ENCODE peak calls at places on chromosome 7, in eight cellular contexts. T, I, K, Z, L, D, R and P are unnamed samples.

GRCh38 chr7:101453617-101454016 is 90.9 kb downstream of the COL26A1 start:
- DNase-seq in D (no peak), I (no peak), T (no peak), K (no peak), R (no peak), L (no peak), Z (no peak), P (no peak)

GRCh38 chr7:105003875-105004510 is 10.0 kb upstream of the KMT2E start:
- DNase-seq in D (no peak), L (no peak), I (no peak), K (no peak), R (no peak), T (no peak), Z (no peak), P (no peak)

GRCh38 chr7:114931656-114932011 is 9.7 kb downstream of the MDFIC start:
- DNase-seq in L (no peak), T (no peak), R (no peak), K (no peak), I (no peak), D (no peak), Z (no peak), P (no peak)

GRCh38 chr7:78970440-78970916 is 483.0 kb downstream of the MAGI2 start:
- DNase-seq in T (no peak), Z (no peak), K (no peak), L (no peak), R (peak), I (no peak), D (no peak), P (no peak)

GRCh38 chr7:157676456-157677255 is 339.9 kb downstream of the DNAJB6 start:
- DNase-seq in R (no peak), L (no peak), D (no peak), K (no peak), Z (no peak), I (no peak), T (no peak), P (no peak)

GRCh38 chr7:80135306-80136104 is 874 bp downstream of the GNAI1 start:
- DNase-seq in Z (peak), I (peak), D (peak), R (peak), L (no peak), K (no peak), T (peak), P (no peak)

GRCh38 chr7:80210400-80210799 is 75.8 kb downstream of the GNAI1 start:
- DNase-seq in T (peak), L (no peak), D (no peak), K (no peak), R (no peak), Z (no peak), I (no peak), P (no peak)

GRCh38 chr7:33410266-33410665 is 280.9 kb downstream of the BBS9 start:
- DNase-seq in T (no peak), I (no peak), Z (no peak), R (no peak), K (no peak), L (no peak), D (peak), P (no peak)

GRCh38 chr7:47648301-47648900 is 66.5 kb upstream of the TNS3 start:
- DNase-seq in I (no peak), Z (no peak), T (no peak), R (no peak), K (no peak), L (no peak), D (no peak), P (no peak)

GRCh38 chr7:152072451-152072850 is 47.0 kb downstream of the GALNT11 start:
- DNase-seq in L (no peak), D (peak), T (no peak), K (no peak), Z (no peak), R (no peak), I (no peak), P (no peak)

GRCh38 chr7:107338080-107338479 is 131.8 kb upstream of the GPR22 start:
- DNase-seq in K (no peak), L (no peak), I (no peak), T (no peak), D (no peak), Z (no peak), R (no peak), P (no peak)

GRCh38 chr7:105880571-105881330 is 4.4 kb upstream of the ATXN7L1 start:
- DNase-seq in T (no peak), R (no peak), Z (no peak), K (no peak), D (no peak), I (no peak), L (no peak), P (no peak)

GRCh38 chr7:137975768-137976167 is 26.1 kb downstream of the CREB3L2 start:
- DNase-seq in R (peak), T (no peak), D (no peak), Z (no peak), I (no peak), L (no peak), K (no peak), P (no peak)

GRCh38 chr7:97439637-97440214 is 292.2 kb upstream of the TAC1 start:
- DNase-seq in I (no peak), R (peak), K (no peak), Z (no peak), T (no peak), L (no peak), D (no peak), P (no peak)

GRCh38 chr7:141702047-141702567 is at the start of gene DENND11:
- DNase-seq in D (peak), L (no peak), R (peak), Z (peak), T (peak), K (peak), I (peak), P (no peak)

GRCh38 chr7:81402227-81402626 is 367.6 kb downstream of the HGF start:
- DNase-seq in D (no peak), I (no peak), L (no peak), K (no peak), T (no peak), Z (no peak), R (no peak), P (no peak)

GRCh38 chr7:99563650-99564049 is 5.2 kb downstream of the ZNF655 start:
- DNase-seq in R (no peak), Z (peak), K (no peak), L (no peak), T (peak), I (no peak), D (no peak), P (no peak)

GRCh38 chr7:5510426-5511045 is 86.9 kb upstream of the TNRC18 start:
- DNase-seq in D (no peak), R (no peak), T (no peak), L (no peak), K (no peak), I (no peak), Z (no peak), P (no peak)

GRCh38 chr7:130831817-130832481 is 97.9 kb upstream of the KLF14 start:
- DNase-seq in R (peak), K (no peak), T (peak), L (no peak), D (no peak), I (no peak), Z (no peak), P (no peak)

GRCh38 chr7:43850348-43851116 is 18.8 kb downstream of the MRPS24 start:
- DNase-seq in K (no peak), Z (no peak), T (no peak), I (no peak), R (no peak), L (no peak), D (peak), P (no peak)

GRCh38 chr7:149109969-149110368 is 16.2 kb downstream of the ZNF425 start:
- DNase-seq in T (no peak), K (no peak), I (no peak), D (no peak), L (no peak), Z (no peak), R (no peak), P (no peak)

GRCh38 chr7:41573017-41573416 is 129.9 kb downstream of the INHBA start:
- DNase-seq in T (peak), K (no peak), Z (peak), L (no peak), I (no peak), R (no peak), D (peak), P (no peak)

GRCh38 chr7:3551536-3551935 is 250.5 kb downstream of the SDK1 start:
- DNase-seq in K (no peak), I (no peak), T (no peak), L (no peak), Z (no peak), D (no peak), R (no peak), P (no peak)

GRCh38 chr7:99125505-99125865 is 18.4 kb downstream of the SMURF1 start:
- DNase-seq in K (no peak), L (no peak), D (no peak), I (no peak), R (no peak), T (no peak), Z (no peak), P (no peak)

GRCh38 chr7:105636982-105637381 is 55.7 kb upstream of the EFCAB10 start:
- DNase-seq in D (no peak), K (no peak), I (no peak), L (no peak), T (no peak), R (no peak), Z (no peak), P (no peak)

GRCh38 chr7:2774935-2775334 is 69.2 kb downstream of the GNA12 start:
- DNase-seq in D (no peak), T (no peak), K (no peak), I (no peak), L (no peak), Z (no peak), R (no peak), P (no peak)

GRCh38 chr7:34457329-34457728 is 200.7 kb upstream of the NPSR1 start:
- DNase-seq in Z (no peak), I (no peak), L (no peak), R (no peak), K (no peak), D (no peak), T (no peak), P (no peak)

GRCh38 chr7:50978633-50979215 is 196.0 kb upstream of the GRB10 start:
- DNase-seq in K (no peak), Z (peak), I (no peak), T (peak), D (no peak), R (peak), L (no peak), P (no peak)

GRCh38 chr7:13057462-13058200 is 370.2 kb downstream of the ARL4A start:
- DNase-seq in Z (no peak), D (no peak), K (no peak), L (no peak), T (no peak), R (no peak), I (no peak), P (no peak)

GRCh38 chr7:131365876-131366275 is 38.2 kb downstream of the MKLN1 start:
- DNase-seq in R (no peak), L (no peak), Z (no peak), I (no peak), D (no peak), T (no peak), K (no peak), P (no peak)

GRCh38 chr7:44307905-44308740 is 17.3 kb downstream of the CAMK2B start:
- DNase-seq in T (no peak), I (no peak), K (no peak), R (no peak), L (no peak), Z (no peak), D (peak), P (peak)

GRCh38 chr7:79287976-79288375 is 165.5 kb downstream of the MAGI2 start:
- DNase-seq in D (no peak), R (no peak), T (no peak), I (no peak), Z (no peak), L (no peak), K (no peak), P (no peak)

GRCh38 chr7:3206101-3206500 is 95.0 kb upstream of the SDK1 start:
- DNase-seq in L (no peak), T (no peak), R (no peak), K (no peak), D (no peak), I (no peak), Z (no peak), P (peak)

GRCh38 chr7:11161499-11161898 is 187.8 kb downstream of the PHF14 start:
- DNase-seq in T (no peak), Z (no peak), R (no peak), I (no peak), L (no peak), D (no peak), K (no peak), P (no peak)

GRCh38 chr7:119196183-119196582 is 971.7 kb downstream of the ANKRD7 start:
- DNase-seq in R (no peak), T (no peak), K (no peak), I (no peak), L (no peak), D (peak), Z (no peak), P (no peak)

GRCh38 chr7:126185959-126186580 is 1066.7 kb downstream of the GRM8 start:
- DNase-seq in L (no peak), D (peak), I (no peak), K (no peak), R (peak), Z (no peak), T (no peak), P (no peak)